ENCODE peak calls at places on chromosome 2, in ten cellular contexts. O, B, X, W, N, L, T, S, H and P are unnamed samples.

GRCh38 chr2:59297829-59298228 is 1056.7 kb upstream of the FANCL start:
- DNase-seq in O (no peak), B (no peak), X (no peak), W (no peak), N (no peak), L (no peak), T (no peak), S (no peak), H (no peak), P (no peak)

GRCh38 chr2:54629914-54630609 is 93.4 kb upstream of the EML6 start:
- DNase-seq in O (no peak), B (no peak), X (no peak), W (no peak), N (peak), L (no peak), T (no peak), S (no peak), H (peak), P (peak)

GRCh38 chr2:88538362-88538917 is 85.9 kb upstream of the FOXI3 start:
- DNase-seq in O (no peak), B (no peak), X (no peak), W (no peak), N (no peak), L (no peak), T (no peak), S (no peak), H (no peak), P (no peak)

GRCh38 chr2:190407246-190407661 is 901 bp upstream of the MFSD6 start:
- DNase-seq in O (peak), B (no peak), X (no peak), W (no peak), N (no peak), L (peak), T (no peak), S (peak), H (no peak), P (no peak)

GRCh38 chr2:237603718-237604362 is 13.3 kb upstream of the RAB17 start:
- DNase-seq in O (peak), B (no peak), X (no peak), W (no peak), N (peak), L (no peak), T (no peak), S (no peak), H (no peak), P (peak)

GRCh38 chr2:172101707-172102158 is 967 bp downstream of the DLX2 start:
- DNase-seq in O (no peak), B (no peak), X (no peak), W (no peak), N (no peak), L (peak), T (no peak), S (peak), H (no peak), P (peak)

GRCh38 chr2:26195006-26195961 is 22.4 kb downstream of the GAREM2 start:
- DNase-seq in O (no peak), B (no peak), X (no peak), W (no peak), N (no peak), L (no peak), T (no peak), S (no peak), H (no peak), P (no peak)

GRCh38 chr2:38444247-38444646 is 67.2 kb upstream of the ATL2 start:
- DNase-seq in O (no peak), B (peak), X (no peak), W (no peak), N (no peak), L (no peak), T (no peak), S (peak), H (no peak), P (no peak)

GRCh38 chr2:162888641-162889040 is 50.1 kb upstream of the KCNH7 start:
- DNase-seq in O (no peak), B (no peak), X (no peak), W (no peak), N (peak), L (no peak), T (no peak), S (peak), H (no peak), P (no peak)

GRCh38 chr2:127056086-127056485 is 50.9 kb downstream of the BIN1 start:
- DNase-seq in O (no peak), B (no peak), X (peak), W (no peak), N (no peak), L (no peak), T (no peak), S (no peak), H (no peak), P (no peak)

GRCh38 chr2:35298493-35298892 is 1057.1 kb upstream of the CRIM1 start:
- DNase-seq in O (no peak), B (peak), X (no peak), W (no peak), N (peak), L (no peak), T (no peak), S (no peak), H (no peak), P (no peak)

GRCh38 chr2:225543626-225544025 is 144.1 kb downstream of the NYAP2 start:
- DNase-seq in O (no peak), B (no peak), X (no peak), W (no peak), N (no peak), L (no peak), T (no peak), S (no peak), H (no peak), P (no peak)

GRCh38 chr2:101803945-101804696 is 106.6 kb downstream of the MAP4K4 start:
- DNase-seq in O (no peak), B (no peak), X (no peak), W (peak), N (peak), L (no peak), T (peak), S (no peak), H (no peak), P (no peak)

GRCh38 chr2:15169326-15170038 is 391.7 kb downstream of the NBAS start:
- DNase-seq in O (no peak), B (peak), X (no peak), W (no peak), N (peak), L (no peak), T (no peak), S (no peak), H (no peak), P (no peak)

GRCh38 chr2:113720167-113720566 is 36.3 kb downstream of the SLC35F5 start:
- DNase-seq in O (no peak), B (no peak), X (no peak), W (no peak), N (peak), L (peak), T (no peak), S (peak), H (no peak), P (no peak)